ENCODE peak calls at places on chromosomes 11 and 22, in nine cellular contexts. U, Y, C, F, L, J, V, G and H are unnamed samples.

GRCh38 chr11:77687088-77687487 is 49.5 kb upstream of the CLNS1A start:
- DNase-seq in U (no peak), Y (no peak), C (no peak), F (no peak), L (no peak), J (no peak), V (no peak), G (no peak), H (no peak)

GRCh38 chr11:66335531-66336233 is 552 bp downstream of the RIN1 start:
- DNase-seq in U (no peak), Y (peak), C (peak), F (no peak), L (peak), J (no peak), V (no peak), G (peak), H (no peak)

GRCh38 chr11:91158901-91159537 is 936.2 kb upstream of the CHORDC1 start:
- DNase-seq in U (no peak), Y (no peak), C (peak), F (no peak), L (no peak), J (no peak), V (no peak), G (peak), H (no peak)

GRCh38 chr22:17120711-17121234 is 387 bp downstream of the TMEM121B start:
- DNase-seq in U (no peak), Y (no peak), C (no peak), F (no peak), L (no peak), J (no peak), V (peak), G (peak), H (no peak)

GRCh38 chr11:6405039-6405667 is 13.7 kb downstream of the APBB1 start:
- DNase-seq in U (no peak), Y (no peak), C (peak), F (no peak), L (no peak), J (no peak), V (peak), G (no peak), H (no peak)

GRCh38 chr11:44018127-44018521 is 29.7 kb upstream of the ACCSL start:
- DNase-seq in U (no peak), Y (peak), C (no peak), F (no peak), L (no peak), J (no peak), V (no peak), G (no peak), H (peak)

GRCh38 chr11:130712480-130712879 is 203.8 kb downstream of the SNX19 start:
- DNase-seq in U (no peak), Y (no peak), C (no peak), F (no peak), L (no peak), J (no peak), V (no peak), G (no peak), H (no peak)

GRCh38 chr11:18844753-18845367 is 53.3 kb upstream of the PTPN5 start:
- DNase-seq in U (no peak), Y (peak), C (peak), F (no peak), L (no peak), J (no peak), V (no peak), G (peak), H (no peak)

GRCh38 chr11:123159146-123159857 is 35.7 kb downstream of the CLMP start:
- DNase-seq in U (no peak), Y (peak), C (no peak), F (no peak), L (no peak), J (no peak), V (no peak), G (no peak), H (no peak)

GRCh38 chr22:26579331-26579886 is 10.5 kb downstream of the TPST2 start:
- DNase-seq in U (no peak), Y (no peak), C (no peak), F (no peak), L (no peak), J (no peak), V (no peak), G (no peak), H (no peak)